ENCODE peak calls at places on chromosomes 4 and X, in ten cellular contexts. I is lower lobe of right lung, W is spleen, N is mesothelial cell of epicardium, V is HFF-Myc, B is HepG2, F is Calu3, O is GM13976, T is thyroid gland, X is right lobe of liver. G is an unnamed sample.

GRCh38 chr4:2071912-2072867 is 13.1 kb downstream of the NAT8L start:
- DNase-seq in I (peak), W (peak), N (no peak), V (no peak), B (peak), F (no peak), O (no peak), T (peak), X (no peak), G (peak)

GRCh38 chr4:104726002-104726401 is 231.3 kb upstream of the CXXC4 start:
- DNase-seq in I (no peak), W (no peak), N (no peak), V (no peak), B (peak), F (no peak), O (no peak), T (no peak), X (no peak), G (no peak)

GRCh38 chr4:73721901-73722300 is 18.5 kb upstream of the CXCL8 start:
- DNase-seq in I (no peak), W (no peak), N (no peak), V (no peak), B (no peak), F (no peak), O (no peak), T (no peak), X (no peak), G (no peak)

GRCh38 chr4:38384962-38385285 is 279.1 kb upstream of the KLF3 start:
- DNase-seq in I (no peak), W (no peak), N (no peak), V (no peak), B (no peak), F (no peak), O (no peak), T (no peak), X (no peak), G (no peak)

GRCh38 chr4:103091601-103092223 is 7.9 kb downstream of the BDH2 start:
- DNase-seq in I (no peak), W (no peak), N (no peak), V (no peak), B (peak), F (peak), O (peak), T (peak), X (no peak), G (no peak)

GRCh38 chr4:32417113-32417704 is 1697.0 kb downstream of the PCDH7 start:
- DNase-seq in I (no peak), W (no peak), N (no peak), V (no peak), B (no peak), F (no peak), O (no peak), T (no peak), X (no peak), G (no peak)

GRCh38 chr4:167873536-167873935 is 218.8 kb upstream of the ANXA10 start:
- DNase-seq in I (no peak), W (no peak), N (no peak), V (no peak), B (no peak), F (no peak), O (no peak), T (no peak), X (no peak), G (no peak)

GRCh38 chr4:177235026-177235425 is 74.6 kb upstream of the NEIL3 start:
- DNase-seq in I (no peak), W (no peak), N (no peak), V (no peak), B (no peak), F (no peak), O (no peak), T (no peak), X (no peak), G (no peak)

GRCh38 chr4:3340703-3341088 is 47.9 kb downstream of the RGS12 start:
- DNase-seq in I (peak), W (no peak), N (no peak), V (no peak), B (no peak), F (no peak), O (no peak), T (peak), X (peak), G (peak)

GRCh38 chrX:10854594-10854993 is 234.2 kb upstream of the MID1 start:
- DNase-seq in I (no peak), W (no peak), N (no peak), V (no peak), B (peak), F (no peak), O (no peak), T (no peak), X (no peak), G (no peak)

GRCh38 chrX:10851809-10852208 is 231.4 kb upstream of the MID1 start:
- DNase-seq in I (no peak), W (no peak), N (no peak), V (no peak), B (no peak), F (no peak), O (no peak), T (no peak), X (no peak), G (no peak)

GRCh38 chrX:10856797-10857196 is 236.4 kb upstream of the MID1 start:
- DNase-seq in I (no peak), W (no peak), N (no peak), V (no peak), B (no peak), F (no peak), O (no peak), T (no peak), X (no peak), G (no peak)

GRCh38 chrX:10859353-10859752 is 239.0 kb upstream of the MID1 start:
- DNase-seq in I (no peak), W (no peak), N (no peak), V (no peak), B (no peak), F (no peak), O (no peak), T (no peak), X (no peak), G (no peak)

GRCh38 chrX:10855845-10856244 is 235.5 kb upstream of the MID1 start:
- DNase-seq in I (no peak), W (no peak), N (no peak), V (no peak), B (no peak), F (no peak), O (no peak), T (no peak), X (no peak), G (no peak)
- TF ChIP-seq CTCF in I (no peak), W (no peak), N (no peak), V (no peak), B (no peak), F (no peak), O (no peak), T (no peak), X (no peak), G (no peak)

DNA sequence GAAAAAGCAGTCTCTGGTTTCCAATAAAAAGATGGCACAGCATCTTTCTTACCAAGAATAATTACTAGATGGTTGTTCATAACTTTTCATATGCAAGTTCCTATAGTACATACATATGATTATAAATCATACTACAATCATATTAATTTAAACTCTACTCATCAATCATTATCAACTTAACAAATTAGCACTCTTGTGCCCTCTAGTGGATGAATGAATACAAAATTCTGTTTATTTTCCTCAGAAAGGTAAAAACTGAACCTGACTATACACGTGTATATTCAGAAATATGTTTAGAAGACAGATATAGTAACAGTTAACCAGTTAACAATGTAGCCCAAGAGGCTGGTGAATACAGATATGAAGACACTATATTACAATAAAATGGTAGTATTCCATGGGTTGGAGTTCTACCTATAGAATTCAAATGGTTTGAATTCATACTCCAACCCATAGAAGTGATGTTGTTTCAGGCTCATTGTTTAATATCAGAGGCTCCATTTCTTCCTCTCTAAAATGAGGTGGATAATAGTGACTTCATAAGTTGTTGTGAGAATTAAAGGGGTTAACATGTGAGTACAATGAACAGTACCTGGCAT is 100.0 kb downstream of the ADAMTS3 start:
- DNase-seq in I (no peak), W (no peak), N (no peak), V (no peak), B (peak), F (no peak), O (no peak), T (no peak), X (no peak), G (no peak)
- TF ChIP-seq CTCF in I (peak), W (peak), N (peak), V (peak), B (peak), F (peak), O (peak), T (no peak), X (peak), G (peak)

GRCh38 chr4:41319553-41319952 is 62.8 kb downstream of the UCHL1 start:
- DNase-seq in I (no peak), W (no peak), N (no peak), V (no peak), B (peak), F (no peak), O (no peak), T (no peak), X (no peak), G (no peak)

GRCh38 chr4:41321216-41321945 is 64.7 kb downstream of the UCHL1 start:
- DNase-seq in I (no peak), W (no peak), N (no peak), V (no peak), B (no peak), F (no peak), O (no peak), T (no peak), X (no peak), G (no peak)

GRCh38 chr4:41318839-41319530 is 62.3 kb downstream of the UCHL1 start:
- DNase-seq in I (no peak), W (no peak), N (no peak), V (no peak), B (peak), F (peak), O (no peak), T (no peak), X (no peak), G (no peak)

GRCh38 chr4:41320786-41321185 is 64.1 kb downstream of the UCHL1 start:
- DNase-seq in I (no peak), W (no peak), N (no peak), V (no peak), B (no peak), F (no peak), O (no peak), T (no peak), X (no peak), G (no peak)

GRCh38 chr4:41320278-41320677 is 63.5 kb downstream of the UCHL1 start:
- DNase-seq in I (no peak), W (no peak), N (no peak), V (no peak), B (no peak), F (no peak), O (no peak), T (no peak), X (no peak), G (no peak)
- TF ChIP-seq CTCF in I (no peak), W (no peak), N (no peak), V (no peak), B (no peak), F (no peak), O (no peak), T (no peak), X (no peak), G (no peak)

DNA sequence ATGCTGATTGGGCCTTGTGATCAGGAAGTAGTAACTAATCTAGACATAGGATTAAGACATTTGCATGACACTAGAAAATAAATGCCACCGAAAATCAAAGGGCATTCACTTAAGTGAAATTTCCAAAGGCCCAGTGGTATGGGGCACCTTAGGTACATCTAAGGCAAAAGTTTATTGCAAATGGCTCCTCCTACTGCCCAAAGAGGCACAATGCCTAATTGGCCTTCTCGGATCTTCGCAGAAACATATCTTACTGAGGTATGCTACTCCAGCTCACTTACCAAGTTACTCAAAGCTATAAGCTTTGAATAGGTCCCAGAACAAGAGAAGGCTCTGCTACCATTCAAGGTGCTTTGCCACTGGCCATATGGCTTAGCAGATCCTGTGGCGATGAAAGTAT is 174.8 kb upstream of the CXCL13 start:
- DNase-seq in I (no peak), W (no peak), N (no peak), V (no peak), B (no peak), F (no peak), O (no peak), T (no peak), X (no peak), G (no peak)
- TF ChIP-seq CTCF in I (no peak), W (no peak), N (no peak), V (no peak), B (no peak), F (no peak), O (no peak), T (no peak), X (no peak), G (no peak)